ENCODE peak calls at places on chromosome 13, in seven cellular contexts. P is kidney, T is adrenal gland, D is heart right ventricle, U is GM23338, A is ascending aorta, I is aorta. M is an unnamed sample. For H3K4me1 and H3K36me3, the result is how much of the 10 kb centered on the place peaks cover.

GRCh38 chr13:35888327-35888940 is 242.7 kb downstream of the DCLK1 start:
- DNase-seq in U (no peak), D (no peak), P (no peak), T (no peak), I (no peak), A (no peak), M (no peak)

GRCh38 chr13:88086577-88086976 is 415.4 kb downstream of the SLITRK5 start:
- DNase-seq in D (no peak), A (no peak), P (no peak), U (no peak), I (no peak), T (no peak), M (no peak)

GRCh38 chr13:91609353-91609752 is 210.9 kb downstream of the GPC5 start:
- DNase-seq in P (no peak), D (no peak), I (no peak), A (no peak), T (no peak), U (no peak), M (no peak)

GRCh38 chr13:94711561-94712286 is 621 bp downstream of the SOX21 start:
- DNase-seq in P (peak), U (peak), T (no peak), A (no peak), D (no peak), I (no peak), M (no peak)

GRCh38 chr13:74741732-74742131 is 607.5 kb upstream of the KLF12 start:
- DNase-seq in U (no peak), A (no peak), D (no peak), P (no peak), T (no peak), I (no peak), M (no peak)

GRCh38 chr13:99093997-99094396 is 106.7 kb upstream of the UBAC2 start:
- DNase-seq in A (no peak), U (no peak), I (no peak), T (no peak), D (no peak), P (no peak), M (no peak)

GRCh38 chr13:114230117-114230516 is 4.6 kb upstream of the CDC16 start:
- DNase-seq in A (no peak), D (no peak), I (no peak), U (peak), P (no peak), T (no peak), M (no peak)

GRCh38 chr13:19591864-19592263 is 30.5 kb upstream of the TPTE2 start:
- DNase-seq in A (no peak), I (no peak), U (no peak), T (no peak), D (no peak), P (no peak), M (no peak)

GRCh38 chr13:80921556-80921955 is 580.6 kb upstream of the SPRY2 start:
- DNase-seq in U (no peak), A (no peak), T (no peak), I (no peak), D (no peak), P (no peak), M (no peak)

GRCh38 chr13:42812311-42812710 is 30.9 kb downstream of the FAM216B start:
- DNase-seq in P (no peak), A (no peak), I (no peak), U (no peak), T (no peak), D (no peak), M (no peak)

GRCh38 chr13:35723061-35723461 is 246.6 kb upstream of the MAB21L1 start:
- DNase-seq in A (no peak), D (peak), P (no peak), I (no peak), U (no peak), T (no peak), M (peak)

GRCh38 chr13:83881917-83882625 is at the start of gene SLITRK1:
- DNase-seq in U (peak), D (peak), P (peak), T (peak), A (no peak), I (peak), M (no peak)

GRCh38 chr13:104315606-104316005 is 1249.4 kb upstream of the SLC10A2 start:
- DNase-seq in T (no peak), P (no peak), I (no peak), D (no peak), U (no peak), A (no peak), M (no peak)

GRCh38 chr13:20136781-20137703 is 23.8 kb downstream of the GJA3 start:
- DNase-seq in P (no peak), U (peak), T (no peak), D (no peak), I (no peak), A (no peak), M (peak)

GRCh38 chr13:61812286-61812685 is 396.6 kb upstream of the PCDH20 start:
- DNase-seq in T (no peak), I (no peak), D (no peak), P (no peak), A (no peak), U (no peak), M (no peak)

GRCh38 chr13:58302349-58302748 is 670.8 kb downstream of the PCDH17 start:
- DNase-seq in U (no peak), D (no peak), T (no peak), P (no peak), I (no peak), A (no peak), M (no peak)

GRCh38 chr13:78638216-78638615 is 20.7 kb downstream of the OBI1 start:
- DNase-seq in A (no peak), P (no peak), T (no peak), U (no peak), I (no peak), D (no peak), M (no peak)

GRCh38 chr13:95188128-95188527 is 113.1 kb downstream of the ABCC4 start:
- DNase-seq in A (no peak), P (no peak), I (no peak), U (no peak), D (no peak), T (no peak), M (no peak)

GRCh38 chr13:44331912-44332840 is 41.4 kb upstream of the SERP2 start:
- DNase-seq in I (peak), P (no peak), U (no peak), A (peak), T (no peak), D (peak), M (peak)

GRCh38 chr13:95404141-95404882 is 103.1 kb upstream of the ABCC4 start:
- DNase-seq in T (peak), U (peak), A (peak), I (peak), D (peak), P (peak), M (peak)

GRCh38 chr13:73608157-73608516 is 526.1 kb downstream of the KLF12 start:
- DNase-seq in T (no peak), U (no peak), D (no peak), I (no peak), P (no peak), A (no peak), M (no peak)

GRCh38 chr13:94702181-94703041 is 9.9 kb downstream of the SOX21 start:
- DNase-seq in A (no peak), I (no peak), P (no peak), U (peak), T (no peak), D (no peak), M (no peak)

GRCh38 chr13:111382411-111382810 is 62.0 kb downstream of the TEX29 start:
- DNase-seq in I (no peak), P (no peak), A (no peak), D (no peak), U (no peak), T (no peak), M (no peak)

GRCh38 chr13:89959074-89959473 is 1388.4 kb upstream of the MIR17HG start:
- DNase-seq in I (no peak), T (no peak), D (no peak), A (no peak), U (no peak), P (no peak), M (no peak)

GRCh38 chr13:25839356-25839755 is 212.5 kb downstream of the SHISA2 start:
- DNase-seq in T (no peak), P (no peak), I (no peak), U (no peak), D (no peak), A (no peak), M (no peak)

GRCh38 chr13:111625526-111626315 is 305.3 kb downstream of the TEX29 start:
- DNase-seq in P (no peak), A (no peak), T (no peak), U (no peak), I (no peak), D (no peak), M (no peak)

GRCh38 chr13:39531646-39532045 is 71.3 kb downstream of the LHFPL6 start:
- DNase-seq in D (no peak), U (no peak), P (no peak), A (no peak), T (no peak), I (no peak), M (no peak)

GRCh38 chr13:32427852-32428580 is at the start of gene N4BP2L1:
- DNase-seq in I (peak), T (peak), D (peak), U (peak), A (peak), P (peak), M (peak)

GRCh38 chr13:96899946-96900345 is 94.3 kb downstream of the OXGR1 start:
- DNase-seq in T (no peak), A (no peak), P (no peak), I (no peak), U (no peak), D (no peak), M (no peak)

GRCh38 chr13:52450012-52450792 is at the start of gene VPS36:
- DNase-seq in U (peak), T (peak), I (peak), P (peak), A (peak), D (peak), M (peak)

GRCh38 chr13:36665630-36666029 is 8.2 kb upstream of the SERTM1 start:
- DNase-seq in I (no peak), A (no peak), D (no peak), U (no peak), P (no peak), T (no peak), M (no peak)

GRCh38 chr13:28322256-28322895 is 172.6 kb downstream of the FLT1 start:
- DNase-seq in U (no peak), A (no peak), I (no peak), P (no peak), T (no peak), D (no peak), M (no peak)

GRCh38 chr13:25371608-25372274 is at the start of gene ATP8A2:
- DNase-seq in I (no peak), P (no peak), A (no peak), D (no peak), T (peak), U (peak), M (no peak)

GRCh38 chr13:80100636-80101035 is 240.3 kb downstream of the SPRY2 start:
- DNase-seq in U (no peak), T (no peak), A (no peak), D (no peak), I (no peak), P (no peak), M (no peak)

GRCh38 chr13:92769064-92769463 is 457.5 kb upstream of the GPC6 start:
- DNase-seq in T (no peak), A (no peak), I (no peak), D (no peak), P (no peak), U (no peak), M (no peak)

GRCh38 chr13:33072282-33072681 is 56.1 kb downstream of the KL start:
- DNase-seq in P (no peak), U (no peak), T (no peak), A (no peak), I (no peak), D (no peak), M (no peak)

GRCh38 chr13:22926176-22927007 is 254.4 kb upstream of the SGCG start:
- DNase-seq in I (peak), P (peak), U (peak), A (peak), D (peak), T (peak), M (peak)

GRCh38 chr13:78054152-78054551 is 135.5 kb upstream of the EDNRB start:
- DNase-seq in I (no peak), U (no peak), A (no peak), D (no peak), P (no peak), T (no peak), M (no peak)

GRCh38 chr13:35260316-35260715 is 216.2 kb downstream of the MAB21L1 start:
- DNase-seq in P (no peak), U (no peak), A (no peak), T (no peak), D (no peak), I (no peak), M (no peak)

GRCh38 chr13:110266431-110266809 is 40.5 kb downstream of the COL4A1 start:
- DNase-seq in D (no peak), T (no peak), U (no peak), P (no peak), A (no peak), I (no peak), M (no peak)

GRCh38 chr13:110265682-110266430 is 41.1 kb downstream of the COL4A1 start:
- DNase-seq in A (peak), P (peak), D (peak), T (no peak), U (no peak), I (peak), M (no peak)

GRCh38 chr13:110265341-110265681 is 41.6 kb downstream of the COL4A1 start:
- DNase-seq in T (no peak), P (no peak), D (no peak), A (peak), I (no peak), U (no peak), M (no peak)

GRCh38 chr13:110268061-110268460 is 38.9 kb downstream of the COL4A1 start:
- DNase-seq in U (no peak), A (peak), I (no peak), P (no peak), D (no peak), T (no peak), M (no peak)

GRCh38 chr13:110266983-110267382 is 40.0 kb downstream of the COL4A1 start:
- DNase-seq in U (peak), D (no peak), I (no peak), A (peak), T (no peak), P (no peak), M (no peak)
- H3K4me1 ChIP-seq in U (under half), D (half or more), I (under half), A (half or more), T (under half), P (under half), M (under half)

DNA sequence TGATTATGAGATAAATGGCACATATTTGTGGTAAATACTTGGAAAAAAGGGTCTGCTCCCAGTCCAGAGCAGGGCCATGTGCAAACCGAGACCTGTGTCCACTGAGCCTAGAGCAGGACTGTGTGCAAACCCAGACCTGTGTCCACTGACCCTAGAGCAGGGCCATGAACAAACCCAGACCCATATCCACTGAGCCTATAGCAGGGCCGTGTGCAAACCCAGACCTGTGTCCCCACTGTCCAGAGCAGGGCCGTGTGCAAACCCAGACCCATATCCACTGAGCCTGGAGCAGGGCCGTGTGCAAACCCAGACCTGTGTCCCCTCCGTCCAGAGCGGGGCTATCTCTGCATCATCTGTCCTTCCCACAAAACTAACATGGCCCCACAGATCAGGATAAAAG is 136.0 kb downstream of the ATP11A start:
- DNase-seq in P (no peak), D (no peak), I (no peak), A (no peak), T (no peak), U (no peak), M (no peak)
- H3K36me3 ChIP-seq in P (under half), D (half or more), I (under half), A (half or more), T (under half), U (under half), M (under half)

DNA sequence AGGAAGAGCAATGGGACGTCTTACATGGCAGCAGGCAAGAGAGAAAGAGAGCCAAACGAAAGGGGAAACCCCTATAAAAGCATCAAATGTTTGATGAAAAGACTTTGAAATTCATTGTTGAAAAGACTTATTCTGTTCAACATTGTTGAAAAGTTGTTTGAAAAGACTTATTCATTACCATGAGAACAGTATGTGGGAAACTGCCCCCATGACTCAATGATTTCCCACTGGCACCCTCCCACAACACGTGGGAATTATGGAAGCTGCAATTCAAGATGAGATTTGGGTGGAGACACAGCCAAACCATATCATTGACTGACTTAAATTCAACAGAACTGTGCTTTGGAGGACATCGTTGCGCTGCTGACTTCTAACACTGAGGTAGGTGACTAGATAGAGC is 48.0 kb upstream of the RCBTB2 start:
- DNase-seq in T (no peak), U (no peak), D (no peak), I (no peak), P (no peak), A (no peak), M (no peak)
- H3K4me1 ChIP-seq in T (under half), U (under half), D (under half), I (under half), P (under half), A (under half), M (under half)

GRCh38 chr13:38355595-38356120 is 6.0 kb downstream of the UFM1 start:
- DNase-seq in T (no peak), U (no peak), P (no peak), A (no peak), D (no peak), I (no peak), M (no peak)
- H3K36me3 ChIP-seq in T (under half), U (under half), P (under half), A (under half), D (half or more), I (under half), M (under half)

GRCh38 chr13:50422181-50423148 is 407.2 kb downstream of the KCNRG start:
- DNase-seq in P (no peak), D (no peak), T (no peak), A (no peak), U (no peak), I (no peak), M (no peak)
- H3K4me1 ChIP-seq in P (under half), D (half or more), T (under half), A (under half), U (under half), I (under half), M (under half)

GRCh38 chr13:48515732-48516131 is 17.1 kb downstream of the RCBTB2 start:
- DNase-seq in I (no peak), U (no peak), D (no peak), T (no peak), P (no peak), A (no peak), M (no peak)
- H3K36me3 ChIP-seq in I (under half), U (under half), D (half or more), T (under half), P (under half), A (under half), M (under half)

GRCh38 chr13:113110852-113111315 is 5.3 kb downstream of the F7 start:
- DNase-seq in A (peak), D (no peak), T (no peak), U (no peak), I (peak), P (peak), M (peak)
- H3K4me1 ChIP-seq in A (under half), D (under half), T (under half), U (under half), I (under half), P (under half), M (under half)

GRCh38 chr13:49184621-49185020 is 35.5 kb upstream of the MLNR start:
- DNase-seq in U (peak), P (no peak), I (no peak), D (no peak), A (no peak), T (no peak), M (no peak)

GRCh38 chr13:49183672-49184315 is 36.3 kb upstream of the MLNR start:
- DNase-seq in U (no peak), D (no peak), P (no peak), A (no peak), I (no peak), T (no peak), M (no peak)

GRCh38 chr13:49190901-49191300 is 29.2 kb upstream of the MLNR start:
- DNase-seq in A (no peak), U (no peak), I (no peak), T (no peak), D (no peak), P (no peak), M (no peak)

DNA sequence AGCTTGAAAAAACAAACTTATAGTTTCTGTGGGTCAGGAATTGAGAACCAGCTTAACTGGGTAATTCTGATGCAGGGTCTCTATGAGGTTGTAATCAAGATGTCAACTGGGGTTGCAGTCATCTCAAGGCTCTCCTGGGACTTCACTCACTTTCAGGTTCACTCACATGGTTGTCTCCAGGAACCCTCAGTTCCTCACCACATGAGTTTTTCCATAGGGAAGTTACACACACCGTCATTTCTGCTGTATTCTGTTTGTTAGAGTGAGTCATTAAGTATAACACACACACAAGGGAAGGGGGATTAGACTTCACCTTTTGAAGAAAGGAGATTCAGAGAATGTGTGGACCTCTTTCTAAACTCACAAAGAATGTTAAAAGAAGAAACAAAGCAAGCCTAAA is 34.9 kb upstream of the MLNR start:
- DNase-seq in A (no peak), U (no peak), P (no peak), D (no peak), I (no peak), T (no peak), M (no peak)
- H3K36me3 ChIP-seq in A (half or more), U (under half), P (under half), D (half or more), I (under half), T (under half), M (under half)

GRCh38 chr13:40589285-40590109 is 76.9 kb downstream of the FOXO1 start:
- DNase-seq in D (peak), A (peak), T (no peak), P (no peak), I (no peak), U (no peak), M (peak)
- H3K4me1 ChIP-seq in D (half or more), A (under half), T (under half), P (half or more), I (under half), U (half or more), M (under half)

GRCh38 chr13:29589967-29590366 is 5.5 kb downstream of the SLC7A1 start:
- DNase-seq in A (no peak), D (no peak), U (peak), I (no peak), T (no peak), P (no peak), M (no peak)

GRCh38 chr13:29589234-29589633 is 6.3 kb downstream of the SLC7A1 start:
- DNase-seq in T (peak), I (no peak), D (no peak), U (no peak), P (no peak), A (no peak), M (no peak)

GRCh38 chr13:29594310-29594709 is 1.2 kb downstream of the SLC7A1 start:
- DNase-seq in P (no peak), T (peak), I (no peak), U (peak), A (peak), D (no peak), M (peak)

GRCh38 chr13:29593605-29594297 is 1.7 kb downstream of the SLC7A1 start:
- DNase-seq in D (no peak), T (no peak), A (no peak), I (no peak), P (no peak), U (no peak), M (no peak)

DNA sequence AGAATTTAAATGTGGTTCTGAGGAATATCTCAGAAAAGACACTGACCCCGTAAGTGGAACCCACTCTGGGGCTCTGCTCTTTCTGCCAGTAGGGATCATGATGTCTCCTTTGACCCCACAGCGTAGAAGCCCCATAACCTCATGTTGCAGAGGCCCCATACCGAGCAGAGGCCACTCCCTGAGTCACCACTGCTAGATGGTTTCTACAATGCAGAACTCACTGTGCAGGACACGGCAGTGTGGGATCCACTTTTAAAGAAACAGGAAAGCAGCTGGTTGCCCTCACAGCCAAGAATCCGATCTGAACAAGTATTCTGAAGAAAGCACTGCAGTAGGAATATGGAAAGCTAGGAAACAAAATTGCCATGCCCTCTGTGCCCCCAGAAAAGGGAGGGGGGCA is 4.2 kb downstream of the SLC7A1 start:
- DNase-seq in I (no peak), D (no peak), U (no peak), P (no peak), T (no peak), A (no peak), M (no peak)
- H3K36me3 ChIP-seq in I (under half), D (under half), U (under half), P (under half), T (under half), A (under half), M (under half)

M was measured in transverse colon.